ENCODE peak calls at places on chromosomes 7 and 10, in five cellular contexts. One of them, this sample, is unnamed.

GRCh38 chr10:121696854-121697253 is 98.6 kb upstream of the FGFR2 start:
- DNase-seq in NCI-H1436: no peak
- DNase-seq in Right ventricle myocardium inferior: no peak
- DNase-seq in brain microvascular endothelial cell: no peak
- DNase-seq in EH: peak; percentile 6
- DNase-seq in this sample: peak; percentile 7

GRCh38 chr10:44066856-44067255 is 318.0 kb downstream of the CXCL12 start:
- DNase-seq in NCI-H1436: no peak
- DNase-seq in Right ventricle myocardium inferior: no peak
- DNase-seq in brain microvascular endothelial cell: no peak
- DNase-seq in EH: no peak
- DNase-seq in this sample: no peak

GRCh38 chr10:109956454-109957091 is 33.3 kb upstream of the XPNPEP1 start:
- DNase-seq in NCI-H1436: peak; percentile 47
- DNase-seq in Right ventricle myocardium inferior: no peak
- DNase-seq in brain microvascular endothelial cell: peak; percentile 42
- DNase-seq in EH: peak; percentile 70
- DNase-seq in this sample: peak; percentile 54

GRCh38 chr10:5679606-5680005 is 5.0 kb upstream of the TASOR2 start:
- DNase-seq in NCI-H1436: no peak
- DNase-seq in Right ventricle myocardium inferior: no peak
- DNase-seq in brain microvascular endothelial cell: no peak
- DNase-seq in EH: peak; percentile 54
- DNase-seq in this sample: no peak

GRCh38 chr10:14751576-14752330 is 22.9 kb downstream of the FAM107B start:
- DNase-seq in NCI-H1436: no peak
- DNase-seq in Right ventricle myocardium inferior: peak; percentile 80
- DNase-seq in brain microvascular endothelial cell: peak; percentile 7
- DNase-seq in EH: peak; percentile 58
- DNase-seq in this sample: peak; percentile 54

GRCh38 chr7:151292850-151293249 is 44.4 kb upstream of the SMARCD3 start:
- DNase-seq in NCI-H1436: no peak
- DNase-seq in Right ventricle myocardium inferior: no peak
- DNase-seq in brain microvascular endothelial cell: no peak
- DNase-seq in EH: no peak
- DNase-seq in this sample: no peak

GRCh38 chr10:61837748-61838055 is 63.8 kb upstream of the ARID5B start:
- DNase-seq in NCI-H1436: no peak
- DNase-seq in Right ventricle myocardium inferior: no peak
- DNase-seq in brain microvascular endothelial cell: no peak
- DNase-seq in EH: peak; percentile 58
- DNase-seq in this sample: peak; percentile 21

GRCh38 chr7:42192851-42193456 is 44.1 kb downstream of the GLI3 start:
- DNase-seq in NCI-H1436: no peak
- DNase-seq in Right ventricle myocardium inferior: no peak
- DNase-seq in brain microvascular endothelial cell: no peak
- DNase-seq in EH: no peak
- DNase-seq in this sample: peak; percentile 19

This sample was measured in fibroblast of villous mesenchyme.